ENCODE peak calls at places on chromosomes 4 and X, in six cellular contexts. B, N, D, W, G and Q are unnamed samples. For H3K4me1, the result is how much of the 10 kb centered on the place peaks cover.

GRCh38 chrX:14591976-14592375 is 62.6 kb downstream of the GLRA2 start:
- DNase-seq in N (no peak), B (no peak), W (no peak), G (no peak), D (no peak), Q (no peak)

GRCh38 chrX:19630776-19631707 is 115.7 kb upstream of the MAP3K15 start:
- DNase-seq in B (no peak), N (no peak), G (no peak), W (no peak), D (no peak), Q (no peak)

GRCh38 chr4:88320174-88320779 is 35.9 kb upstream of the PPM1K start:
- DNase-seq in B (no peak), N (peak), W (no peak), G (no peak), D (peak), Q (no peak)

GRCh38 chr4:138110815-138111214 is 131.3 kb downstream of the SLC7A11 start:
- DNase-seq in N (no peak), D (peak), B (no peak), W (no peak), G (no peak), Q (no peak)

GRCh38 chr4:83947111-83947510 is 411.2 kb downstream of the GPAT3 start:
- DNase-seq in D (no peak), N (no peak), G (no peak), B (no peak), W (no peak), Q (no peak)

GRCh38 chrX:70141373-70141772 is 8.1 kb downstream of the IGBP1 start:
- DNase-seq in W (no peak), G (no peak), N (no peak), B (no peak), D (no peak), Q (no peak)

GRCh38 chrX:56766554-56767412 is 37.7 kb downstream of the NBDY start:
- DNase-seq in G (no peak), B (no peak), D (no peak), N (no peak), W (peak), Q (no peak)

GRCh38 chr4:84582302-84582987 is 482 bp upstream of the CDS1 start:
- DNase-seq in D (peak), N (no peak), W (peak), B (peak), G (peak), Q (peak)

GRCh38 chrX:12308420-12308819 is 170.1 kb downstream of the FRMPD4 start:
- DNase-seq in D (no peak), W (no peak), N (no peak), G (no peak), B (no peak), Q (no peak)

GRCh38 chr4:1575418-1576199 is 108.5 kb downstream of the FAM53A start:
- DNase-seq in W (no peak), G (no peak), N (no peak), B (no peak), D (no peak), Q (peak)

GRCh38 chr4:74117024-74117534 is 18.1 kb upstream of the CXCL2 start:
- DNase-seq in W (peak), B (no peak), G (no peak), D (peak), N (no peak), Q (peak)

GRCh38 chr4:138243369-138243768 is 1.2 kb upstream of the SLC7A11 start:
- DNase-seq in N (no peak), D (peak), B (no peak), G (no peak), W (no peak), Q (no peak)

GRCh38 chr4:181161669-181162068 is 1081.5 kb upstream of the TENM3 start:
- DNase-seq in G (no peak), B (no peak), N (no peak), W (no peak), D (peak), Q (no peak)

GRCh38 chrX:40100141-40100536 is 2.4 kb upstream of the BCOR start:
- DNase-seq in D (peak), G (no peak), W (no peak), N (peak), B (no peak), Q (no peak)

GRCh38 chr4:16686195-16686594 is 212.2 kb downstream of the LDB2 start:
- DNase-seq in D (peak), W (no peak), G (no peak), N (no peak), B (no peak), Q (no peak)

GRCh38 chr4:7799723-7800122 is 139.9 kb downstream of the AFAP1 start:
- DNase-seq in G (no peak), B (no peak), D (no peak), W (no peak), N (no peak), Q (no peak)

GRCh38 chrX:46582325-46582724 is 8.8 kb downstream of the CHST7 start:
- DNase-seq in N (no peak), D (peak), B (no peak), W (no peak), G (no peak), Q (no peak)

GRCh38 chrX:46580613-46581012 is 7.0 kb downstream of the CHST7 start:
- DNase-seq in N (no peak), B (no peak), D (no peak), W (no peak), G (no peak), Q (no peak)

GRCh38 chrX:46576458-46576857 is 2.9 kb downstream of the CHST7 start:
- DNase-seq in B (no peak), W (no peak), G (no peak), N (no peak), D (peak), Q (no peak)

GRCh38 chrX:46577116-46578005 is 3.8 kb downstream of the CHST7 start:
- DNase-seq in N (no peak), W (no peak), B (no peak), G (no peak), D (peak), Q (no peak)

GRCh38 chrX:46579250-46579649 is 5.7 kb downstream of the CHST7 start:
- DNase-seq in D (no peak), N (no peak), W (no peak), B (no peak), G (no peak), Q (no peak)
- H3K4me1 ChIP-seq in D (under half), N (under half), W (under half), B (under half), G (under half), Q (under half)

GRCh38 chr4:113548303-113548702 is 213.2 kb downstream of the CAMK2D start:
- DNase-seq in B (no peak), D (no peak), N (no peak), W (no peak), G (no peak), Q (no peak)

GRCh38 chr4:113541933-113542332 is 219.6 kb downstream of the CAMK2D start:
- DNase-seq in B (no peak), D (no peak), W (no peak), G (no peak), N (no peak), Q (no peak)

GRCh38 chr4:113553082-113553481 is 208.5 kb downstream of the CAMK2D start:
- DNase-seq in B (no peak), N (no peak), G (no peak), D (peak), W (no peak), Q (no peak)

GRCh38 chr4:113550510-113550909 is 211.0 kb downstream of the CAMK2D start:
- DNase-seq in B (no peak), D (no peak), N (no peak), W (no peak), G (no peak), Q (no peak)

DNA sequence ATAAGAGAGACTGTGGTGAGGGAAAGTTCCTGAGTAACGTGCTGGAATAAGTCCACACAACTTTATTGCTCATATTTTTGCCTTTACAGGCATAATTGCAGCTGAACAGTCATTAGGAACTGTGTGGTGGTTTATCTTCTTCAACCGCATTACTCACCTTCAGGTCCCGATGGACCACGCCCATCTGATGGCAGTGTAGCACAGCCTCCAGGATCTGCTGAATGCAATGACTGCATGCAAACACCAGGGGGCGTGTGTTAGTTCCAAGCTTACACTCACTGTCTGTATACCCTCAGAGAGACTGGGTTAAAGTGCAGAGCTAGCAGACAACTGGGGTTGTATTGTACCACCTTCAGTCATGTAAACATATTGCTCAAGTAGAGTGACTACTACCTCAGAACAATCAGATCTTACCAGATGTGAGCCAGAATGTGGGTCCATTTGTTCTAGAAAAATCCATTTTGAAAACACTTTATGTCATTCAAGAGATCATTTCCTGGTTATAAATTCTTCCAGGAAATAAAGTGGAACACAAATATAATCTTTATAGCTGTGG is 214.0 kb downstream of the CAMK2D start:
- DNase-seq in D (peak), W (peak), G (peak), B (peak), N (peak), Q (peak)
- H3K27ac ChIP-seq in D (peak), W (peak), G (peak), B (peak), N (peak), Q (peak)

GRCh38 chr4:184284742-184285141 is 67.1 kb upstream of the ENPP6 start:
- DNase-seq in W (no peak), D (no peak), B (no peak), G (no peak), N (peak), Q (no peak)
- H3K4me1 ChIP-seq in W (under half), D (under half), B (under half), G (under half), N (half or more), Q (under half)

DNA sequence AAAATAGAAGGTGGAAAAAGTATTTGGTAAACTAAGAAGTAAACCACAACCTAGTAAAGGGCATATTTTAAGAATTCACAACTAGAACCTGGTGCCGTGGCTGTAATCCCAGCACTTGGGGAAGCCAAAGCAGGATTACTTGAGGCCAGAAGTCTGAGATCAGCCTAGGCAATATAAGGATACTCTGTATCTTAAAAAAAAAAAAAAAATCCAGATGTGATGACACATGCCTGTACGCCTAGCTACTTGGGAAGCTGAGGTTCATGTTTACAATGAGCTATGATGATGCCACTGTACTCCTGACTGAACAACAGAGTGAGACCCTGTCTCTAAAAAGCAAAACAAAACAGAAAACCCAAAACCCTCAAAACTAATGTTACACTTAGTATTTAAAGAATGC is 294.9 kb upstream of the ZCCHC13 start:
- DNase-seq in B (no peak), N (no peak), G (no peak), W (no peak), D (no peak), Q (no peak)
- H3K27ac ChIP-seq in B (no peak), N (no peak), G (no peak), W (no peak), D (no peak), Q (no peak)

GRCh38 chr4:128359422-128359821 is 71.8 kb upstream of the PGRMC2 start:
- DNase-seq in B (no peak), N (no peak), W (no peak), D (no peak), G (no peak), Q (no peak)

GRCh38 chr4:128358903-128359260 is 71.3 kb upstream of the PGRMC2 start:
- DNase-seq in W (no peak), N (no peak), B (no peak), D (no peak), G (no peak), Q (no peak)

GRCh38 chr4:128355301-128355700 is 67.7 kb upstream of the PGRMC2 start:
- DNase-seq in D (no peak), G (no peak), W (no peak), N (no peak), B (no peak), Q (no peak)

GRCh38 chr4:128358231-128358902 is 70.8 kb upstream of the PGRMC2 start:
- DNase-seq in G (no peak), W (no peak), N (no peak), B (peak), D (no peak), Q (no peak)

DNA sequence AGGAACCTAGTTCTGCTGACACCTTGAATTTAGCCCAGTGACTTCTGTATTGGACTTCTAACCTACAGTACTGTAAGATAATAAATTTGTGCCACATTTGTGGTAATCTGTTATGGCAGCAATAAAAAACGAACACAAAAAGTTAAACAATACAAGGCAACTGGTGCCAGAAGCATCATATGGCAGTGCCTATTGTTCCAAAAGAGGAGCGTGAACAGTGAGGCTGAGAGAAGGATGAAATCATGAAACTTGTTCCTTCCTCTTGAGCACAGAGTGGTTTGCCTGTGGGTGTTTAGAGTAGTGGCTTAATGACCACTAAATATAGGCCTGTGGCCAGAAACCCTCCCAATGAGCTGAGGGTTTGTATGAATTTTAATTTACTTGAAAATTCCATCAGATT is 69.7 kb upstream of the PGRMC2 start:
- DNase-seq in N (no peak), G (no peak), W (no peak), B (no peak), D (no peak), Q (no peak)
- H3K4me1 ChIP-seq in N (under half), G (under half), W (under half), B (under half), D (under half), Q (under half)

GRCh38 chrX:149829751-149830191 is 48.0 kb downstream of the MAGEA9 start:
- DNase-seq in B (no peak), D (no peak), W (no peak), N (no peak), G (no peak), Q (no peak)

GRCh38 chrX:149831473-149831872 is 49.5 kb upstream of the MAGEA8 start:
- DNase-seq in D (no peak), N (no peak), W (no peak), B (no peak), G (no peak), Q (no peak)

GRCh38 chrX:149830192-149830873 is 48.6 kb downstream of the MAGEA9 start:
- DNase-seq in G (no peak), B (no peak), N (no peak), D (no peak), W (no peak), Q (no peak)

GRCh38 chrX:149825424-149825823 is 43.7 kb downstream of the MAGEA9 start:
- DNase-seq in W (no peak), D (peak), B (no peak), G (no peak), N (peak), Q (no peak)

DNA sequence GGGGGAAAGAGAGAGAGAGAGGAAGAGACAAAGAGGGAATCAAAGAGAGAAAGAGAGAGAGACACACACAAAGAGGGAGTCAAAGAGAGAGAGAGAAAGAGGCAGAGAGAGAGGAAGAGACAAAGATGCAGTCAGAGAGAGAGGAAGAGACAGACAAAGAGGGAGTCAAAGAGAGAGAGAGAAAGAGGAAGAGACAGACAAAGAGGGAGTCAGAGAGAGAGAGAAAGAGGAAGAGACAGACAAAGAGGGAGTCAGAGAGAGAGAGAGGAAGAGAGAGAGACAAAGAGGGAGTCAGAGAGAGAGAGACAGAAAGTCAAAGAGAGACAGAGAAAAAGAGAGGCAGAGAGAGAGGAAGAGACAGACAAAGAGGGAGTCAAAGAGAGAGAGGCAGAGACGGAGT is 45.5 kb downstream of the MAGEA9 start:
- DNase-seq in D (no peak), W (no peak), N (no peak), B (no peak), G (no peak), Q (no peak)
- H3K27ac ChIP-seq in D (no peak), W (no peak), N (no peak), B (no peak), G (no peak), Q (no peak)

GRCh38 chr4:122857160-122857559 is 30.5 kb downstream of the FGF2 start:
- DNase-seq in G (no peak), B (no peak), W (no peak), D (no peak), N (no peak), Q (no peak)

GRCh38 chr4:122855491-122855890 is 28.9 kb downstream of the FGF2 start:
- DNase-seq in N (peak), W (no peak), G (no peak), D (no peak), B (no peak), Q (no peak)

GRCh38 chr4:122854444-122854843 is 27.8 kb downstream of the FGF2 start:
- DNase-seq in N (no peak), W (no peak), G (no peak), B (no peak), D (no peak), Q (no peak)

GRCh38 chr4:122851568-122851967 is 24.9 kb downstream of the FGF2 start:
- DNase-seq in D (no peak), B (no peak), G (no peak), N (no peak), W (no peak), Q (no peak)

DNA sequence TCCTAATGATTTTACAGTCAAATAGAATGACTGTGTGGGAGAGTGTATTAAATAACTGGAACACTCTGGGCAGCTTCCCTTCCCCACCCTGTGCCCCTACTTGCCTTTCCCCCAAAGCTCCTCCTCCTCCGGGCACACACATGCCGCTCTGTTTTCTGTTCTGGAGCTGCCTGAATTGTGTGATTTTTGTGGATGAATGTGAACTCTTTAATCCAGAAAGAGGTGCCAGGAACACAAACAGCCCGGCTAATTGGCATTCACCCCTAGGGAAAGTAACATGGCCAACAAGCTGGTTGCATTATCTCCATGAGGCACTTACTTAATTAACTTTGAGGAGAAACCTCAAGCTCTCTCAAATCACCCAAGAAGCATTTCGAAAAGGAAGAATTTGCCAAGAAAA is 28.2 kb downstream of the FGF2 start:
- DNase-seq in B (no peak), D (no peak), G (no peak), W (no peak), N (no peak), Q (no peak)
- H3K4me1 ChIP-seq in B (under half), D (under half), G (under half), W (under half), N (under half), Q (under half)

DNA sequence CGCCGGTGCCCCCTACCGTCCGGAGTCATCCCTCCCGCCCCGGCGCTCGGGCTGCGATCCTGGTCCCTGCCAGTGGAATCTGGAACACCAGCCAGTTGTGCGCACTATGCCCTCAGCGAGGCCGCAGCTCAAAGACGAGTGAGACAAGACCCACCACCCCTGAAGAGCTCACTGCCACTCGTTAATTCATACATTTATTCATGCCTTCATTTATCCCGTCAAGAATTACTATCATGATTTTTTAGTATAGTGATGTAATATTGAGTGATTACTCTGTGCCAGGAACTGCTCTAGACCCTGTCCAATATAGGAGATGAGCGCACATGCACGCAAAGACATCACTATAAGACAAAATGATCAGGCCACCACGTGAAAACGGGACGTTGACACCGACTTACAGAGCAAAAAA is 252 bp upstream of the PPA2 start:
- DNase-seq in D (no peak), N (no peak), W (no peak), G (peak), B (no peak), Q (peak)
- H3K27ac ChIP-seq in D (no peak), N (peak), W (no peak), G (peak), B (peak), Q (peak)

GRCh38 chrX:130184168-130184567 is 12.4 kb downstream of the RAB33A start:
- DNase-seq in D (no peak), B (no peak), G (no peak), N (no peak), W (no peak), Q (no peak)
- H3K4me1 ChIP-seq in D (under half), B (under half), G (under half), N (under half), W (under half), Q (under half)